ENCODE peak calls at places on chromosomes 6 and 20, in four cellular contexts. One of them, this sample, is unnamed.

GRCh38 chr6:37651991-37652390 is 45.7 kb downstream of the MDGA1 start:
- DNase-seq in GDM1: no peak
- DNase-seq in GM23248: no peak
- DNase-seq in activated CD4-positive, alpha-beta T cell treated with anti-CD3 and anti-CD28 coated beads, Interleukin-2, amount 10 ng/mL, durations not matched to agents 7 days and 5 days: no peak
- DNase-seq in this sample: no peak

GRCh38 chr20:60137657-60138245 is 179.5 kb downstream of the CDH26 start:
- DNase-seq in GM23248: peak; percentile 48
- DNase-seq in GDM1: peak; percentile 59
- DNase-seq in activated CD4-positive, alpha-beta T cell treated with anti-CD3 and anti-CD28 coated beads, Interleukin-2, amount 10 ng/mL, durations not matched to agents 7 days and 5 days: peak; percentile 32
- DNase-seq in this sample: peak; percentile 4

GRCh38 chr20:45593498-45593897 is 14.4 kb upstream of the WFDC8 start:
- DNase-seq in GM23248: no peak
- DNase-seq in activated CD4-positive, alpha-beta T cell treated with anti-CD3 and anti-CD28 coated beads, Interleukin-2, amount 10 ng/mL, durations not matched to agents 7 days and 5 days: no peak
- DNase-seq in GDM1: no peak
- DNase-seq in this sample: no peak

GRCh38 chr6:52537001-52537753 is 39.7 kb downstream of the TRAM2 start:
- DNase-seq in GDM1: no peak
- DNase-seq in activated CD4-positive, alpha-beta T cell treated with anti-CD3 and anti-CD28 coated beads, Interleukin-2, amount 10 ng/mL, durations not matched to agents 7 days and 5 days: no peak
- DNase-seq in GM23248: peak; percentile 60
- DNase-seq in this sample: peak; percentile 27

GRCh38 chr6:27894839-27895762 is 17.1 kb downstream of the OR2B2 start:
- DNase-seq in GDM1: peak; percentile 73
- DNase-seq in GM23248: peak; percentile 92
- DNase-seq in activated CD4-positive, alpha-beta T cell treated with anti-CD3 and anti-CD28 coated beads, Interleukin-2, amount 10 ng/mL, durations not matched to agents 7 days and 5 days: peak; percentile 79
- DNase-seq in this sample: peak; percentile 87

GRCh38 chr20:58891686-58892125 is 39.2 kb downstream of the GNAS start:
- DNase-seq in activated CD4-positive, alpha-beta T cell treated with anti-CD3 and anti-CD28 coated beads, Interleukin-2, amount 10 ng/mL, durations not matched to agents 7 days and 5 days: peak; percentile 39
- DNase-seq in GM23248: peak; percentile 70
- DNase-seq in GDM1: no peak
- DNase-seq in this sample: peak; percentile 47

GRCh38 chr6:296151-297122 is 4.2 kb downstream of the DUSP22 start:
- DNase-seq in activated CD4-positive, alpha-beta T cell treated with anti-CD3 and anti-CD28 coated beads, Interleukin-2, amount 10 ng/mL, durations not matched to agents 7 days and 5 days: no peak
- DNase-seq in GM23248: peak; percentile 9
- DNase-seq in GDM1: no peak
- DNase-seq in this sample: no peak

GRCh38 chr6:153511896-153512496 is 380.9 kb upstream of the RGS17 start:
- DNase-seq in activated CD4-positive, alpha-beta T cell treated with anti-CD3 and anti-CD28 coated beads, Interleukin-2, amount 10 ng/mL, durations not matched to agents 7 days and 5 days: peak; percentile 29
- DNase-seq in GM23248: peak; percentile 46
- DNase-seq in GDM1: no peak
- DNase-seq in this sample: peak; percentile 10

GRCh38 chr6:76790045-76790796 is 673.1 kb downstream of the HTR1B start:
- DNase-seq in GDM1: no peak
- DNase-seq in GM23248: no peak
- DNase-seq in activated CD4-positive, alpha-beta T cell treated with anti-CD3 and anti-CD28 coated beads, Interleukin-2, amount 10 ng/mL, durations not matched to agents 7 days and 5 days: no peak
- DNase-seq in this sample: no peak

GRCh38 chr20:17617212-17617867 is 47.5 kb downstream of the DSTN start:
- DNase-seq in GM23248: peak; percentile 55
- DNase-seq in activated CD4-positive, alpha-beta T cell treated with anti-CD3 and anti-CD28 coated beads, Interleukin-2, amount 10 ng/mL, durations not matched to agents 7 days and 5 days: peak; percentile 56
- DNase-seq in GDM1: peak; percentile 23
- DNase-seq in this sample: peak; percentile 46

GRCh38 chr20:19880256-19881079 is 122.4 kb downstream of the RIN2 start:
- DNase-seq in activated CD4-positive, alpha-beta T cell treated with anti-CD3 and anti-CD28 coated beads, Interleukin-2, amount 10 ng/mL, durations not matched to agents 7 days and 5 days: no peak
- DNase-seq in GM23248: peak; percentile 72
- DNase-seq in GDM1: no peak
- DNase-seq in this sample: peak; percentile 84

GRCh38 chr6:125584468-125584939 is 164.9 kb upstream of the HEY2 start:
- DNase-seq in GM23248: no peak
- DNase-seq in activated CD4-positive, alpha-beta T cell treated with anti-CD3 and anti-CD28 coated beads, Interleukin-2, amount 10 ng/mL, durations not matched to agents 7 days and 5 days: no peak
- DNase-seq in GDM1: no peak
- DNase-seq in this sample: no peak

GRCh38 chr6:34876451-34876850 is 11.4 kb downstream of the TAF11 start:
- DNase-seq in activated CD4-positive, alpha-beta T cell treated with anti-CD3 and anti-CD28 coated beads, Interleukin-2, amount 10 ng/mL, durations not matched to agents 7 days and 5 days: no peak
- DNase-seq in GM23248: no peak
- DNase-seq in GDM1: no peak
- DNase-seq in this sample: no peak

GRCh38 chr6:54192993-54193392 is 81.8 kb downstream of the MLIP start:
- DNase-seq in GM23248: no peak
- DNase-seq in activated CD4-positive, alpha-beta T cell treated with anti-CD3 and anti-CD28 coated beads, Interleukin-2, amount 10 ng/mL, durations not matched to agents 7 days and 5 days: no peak
- DNase-seq in GDM1: no peak
- DNase-seq in this sample: no peak

GRCh38 chr20:35616465-35617396 is 1.1 kb downstream of the SPAG4 start:
- DNase-seq in GM23248: peak; percentile 93
- DNase-seq in activated CD4-positive, alpha-beta T cell treated with anti-CD3 and anti-CD28 coated beads, Interleukin-2, amount 10 ng/mL, durations not matched to agents 7 days and 5 days: peak; percentile 100
- DNase-seq in GDM1: peak; percentile 31
- DNase-seq in this sample: peak; percentile 100